ENCODE peak calls at places on chromosomes 16 and 17, in eight cellular contexts. One of them, this sample, is unnamed.

GRCh38 chr16:7921360-7921759 is 588.7 kb downstream of the RBFOX1 start:
- DNase-seq in brain microvascular endothelial cell: no peak
- DNase-seq in tibial nerve: no peak
- DNase-seq in heart left ventricle: no peak
- DNase-seq in sigmoid colon: no peak
- DNase-seq in uterus: no peak
- DNase-seq in tibial artery: no peak
- DNase-seq in WERI-Rb-1: peak; percentile 15
- DNase-seq in this sample: no peak

GRCh38 chr17:71741836-71742235 is 379.0 kb upstream of the SOX9 start:
- DNase-seq in brain microvascular endothelial cell: no peak
- DNase-seq in sigmoid colon: no peak
- DNase-seq in tibial artery: no peak
- DNase-seq in heart left ventricle: no peak
- DNase-seq in uterus: no peak
- DNase-seq in tibial nerve: no peak
- DNase-seq in WERI-Rb-1: no peak
- DNase-seq in this sample: no peak

GRCh38 chr16:57533618-57534336 is 2.6 kb downstream of the CCDC102A start:
- DNase-seq in tibial nerve: no peak
- DNase-seq in uterus: peak; percentile 56
- DNase-seq in tibial artery: no peak
- DNase-seq in brain microvascular endothelial cell: no peak
- DNase-seq in heart left ventricle: peak; percentile 65
- DNase-seq in WERI-Rb-1: peak; percentile 2
- DNase-seq in sigmoid colon: peak; percentile 72
- DNase-seq in this sample: no peak

GRCh38 chr17:1590031-1590746 is 27.6 kb upstream of the PITPNA start:
- DNase-seq in sigmoid colon: no peak
- DNase-seq in tibial nerve: no peak
- DNase-seq in uterus: peak; percentile 77
- DNase-seq in heart left ventricle: peak; percentile 82
- DNase-seq in WERI-Rb-1: no peak
- DNase-seq in brain microvascular endothelial cell: peak; percentile 83
- DNase-seq in tibial artery: peak; percentile 75
- DNase-seq in this sample: peak; percentile 62

GRCh38 chr16:80680839-80681238 is 123.6 kb downstream of the CDYL2 start:
- DNase-seq in tibial nerve: no peak
- DNase-seq in heart left ventricle: no peak
- DNase-seq in uterus: no peak
- DNase-seq in brain microvascular endothelial cell: no peak
- DNase-seq in tibial artery: no peak
- DNase-seq in WERI-Rb-1: no peak
- DNase-seq in sigmoid colon: no peak
- DNase-seq in this sample: peak; percentile 34

GRCh38 chr17:33981713-33982601 is 273.1 kb upstream of the CCL2 start:
- DNase-seq in tibial artery: no peak
- DNase-seq in uterus: no peak
- DNase-seq in sigmoid colon: no peak
- DNase-seq in tibial nerve: no peak
- DNase-seq in brain microvascular endothelial cell: no peak
- DNase-seq in WERI-Rb-1: no peak
- DNase-seq in heart left ventricle: no peak
- DNase-seq in this sample: no peak

GRCh38 chr16:60741810-60742209 is 1294.4 kb downstream of the CDH8 start:
- DNase-seq in tibial nerve: no peak
- DNase-seq in uterus: no peak
- DNase-seq in tibial artery: no peak
- DNase-seq in brain microvascular endothelial cell: no peak
- DNase-seq in sigmoid colon: no peak
- DNase-seq in WERI-Rb-1: no peak
- DNase-seq in heart left ventricle: no peak
- DNase-seq in this sample: no peak

GRCh38 chr17:59804910-59805381 is 87.8 kb downstream of the TUBD1 start:
- DNase-seq in uterus: no peak
- DNase-seq in sigmoid colon: no peak
- DNase-seq in tibial nerve: no peak
- DNase-seq in brain microvascular endothelial cell: no peak
- DNase-seq in WERI-Rb-1: no peak
- DNase-seq in heart left ventricle: no peak
- DNase-seq in tibial artery: no peak
- DNase-seq in this sample: no peak

GRCh38 chr16:78987676-78988075 is 612.9 kb downstream of the MAF start:
- DNase-seq in brain microvascular endothelial cell: no peak
- DNase-seq in tibial artery: no peak
- DNase-seq in sigmoid colon: no peak
- DNase-seq in uterus: no peak
- DNase-seq in tibial nerve: no peak
- DNase-seq in WERI-Rb-1: no peak
- DNase-seq in heart left ventricle: no peak
- DNase-seq in this sample: no peak

GRCh38 chr17:14510136-14510535 is 209.3 kb downstream of the HS3ST3B1 start:
- DNase-seq in heart left ventricle: no peak
- DNase-seq in sigmoid colon: no peak
- DNase-seq in tibial artery: no peak
- DNase-seq in tibial nerve: no peak
- DNase-seq in uterus: no peak
- DNase-seq in WERI-Rb-1: no peak
- DNase-seq in brain microvascular endothelial cell: no peak
- DNase-seq in this sample: no peak

GRCh38 chr16:27330542-27330941 is 16.8 kb downstream of the IL4R start:
- DNase-seq in tibial artery: peak; percentile 93
- DNase-seq in brain microvascular endothelial cell: peak; percentile 100
- DNase-seq in tibial nerve: peak; percentile 39
- DNase-seq in sigmoid colon: peak; percentile 97
- DNase-seq in WERI-Rb-1: no peak
- DNase-seq in heart left ventricle: no peak
- DNase-seq in uterus: peak; percentile 95
- DNase-seq in this sample: peak; percentile 43

GRCh38 chr16:79980650-79981521 is 380.3 kb upstream of the MAF start:
- DNase-seq in uterus: no peak
- DNase-seq in sigmoid colon: no peak
- DNase-seq in tibial artery: no peak
- DNase-seq in tibial nerve: no peak
- DNase-seq in brain microvascular endothelial cell: no peak
- DNase-seq in heart left ventricle: no peak
- DNase-seq in WERI-Rb-1: no peak
- DNase-seq in this sample: peak; percentile 75

GRCh38 chr17:12395733-12396354 is 269.8 kb upstream of the MYOCD start:
- DNase-seq in brain microvascular endothelial cell: peak; percentile 35
- DNase-seq in tibial nerve: no peak
- DNase-seq in tibial artery: no peak
- DNase-seq in uterus: no peak
- DNase-seq in heart left ventricle: no peak
- DNase-seq in sigmoid colon: no peak
- DNase-seq in WERI-Rb-1: peak; percentile 53
- DNase-seq in this sample: no peak

GRCh38 chr17:36934759-36935630 is 2.3 kb upstream of the LHX1 start:
- DNase-seq in brain microvascular endothelial cell: no peak
- DNase-seq in tibial nerve: no peak
- DNase-seq in tibial artery: no peak
- DNase-seq in WERI-Rb-1: no peak
- DNase-seq in heart left ventricle: peak; percentile 65
- DNase-seq in sigmoid colon: no peak
- DNase-seq in uterus: no peak
- DNase-seq in this sample: no peak

GRCh38 chr17:61285483-61286320 is 113.9 kb upstream of the TBX2 start:
- DNase-seq in tibial nerve: no peak
- DNase-seq in brain microvascular endothelial cell: peak; percentile 90
- DNase-seq in heart left ventricle: no peak
- DNase-seq in tibial artery: no peak
- DNase-seq in sigmoid colon: no peak
- DNase-seq in WERI-Rb-1: no peak
- DNase-seq in uterus: no peak
- DNase-seq in this sample: no peak

GRCh38 chr17:31515226-31515759 is 123.8 kb downstream of the RAB11FIP4 start:
- DNase-seq in brain microvascular endothelial cell: no peak
- DNase-seq in WERI-Rb-1: no peak
- DNase-seq in tibial nerve: no peak
- DNase-seq in heart left ventricle: no peak
- DNase-seq in sigmoid colon: no peak
- DNase-seq in uterus: no peak
- DNase-seq in tibial artery: no peak
- DNase-seq in this sample: no peak

GRCh38 chr16:57734308-57734924 is 1.2 kb upstream of the KATNB1 start:
- DNase-seq in uterus: no peak
- DNase-seq in tibial nerve: no peak
- DNase-seq in sigmoid colon: no peak
- DNase-seq in tibial artery: no peak
- DNase-seq in heart left ventricle: no peak
- DNase-seq in WERI-Rb-1: no peak
- DNase-seq in brain microvascular endothelial cell: no peak
- DNase-seq in this sample: no peak

DNA sequence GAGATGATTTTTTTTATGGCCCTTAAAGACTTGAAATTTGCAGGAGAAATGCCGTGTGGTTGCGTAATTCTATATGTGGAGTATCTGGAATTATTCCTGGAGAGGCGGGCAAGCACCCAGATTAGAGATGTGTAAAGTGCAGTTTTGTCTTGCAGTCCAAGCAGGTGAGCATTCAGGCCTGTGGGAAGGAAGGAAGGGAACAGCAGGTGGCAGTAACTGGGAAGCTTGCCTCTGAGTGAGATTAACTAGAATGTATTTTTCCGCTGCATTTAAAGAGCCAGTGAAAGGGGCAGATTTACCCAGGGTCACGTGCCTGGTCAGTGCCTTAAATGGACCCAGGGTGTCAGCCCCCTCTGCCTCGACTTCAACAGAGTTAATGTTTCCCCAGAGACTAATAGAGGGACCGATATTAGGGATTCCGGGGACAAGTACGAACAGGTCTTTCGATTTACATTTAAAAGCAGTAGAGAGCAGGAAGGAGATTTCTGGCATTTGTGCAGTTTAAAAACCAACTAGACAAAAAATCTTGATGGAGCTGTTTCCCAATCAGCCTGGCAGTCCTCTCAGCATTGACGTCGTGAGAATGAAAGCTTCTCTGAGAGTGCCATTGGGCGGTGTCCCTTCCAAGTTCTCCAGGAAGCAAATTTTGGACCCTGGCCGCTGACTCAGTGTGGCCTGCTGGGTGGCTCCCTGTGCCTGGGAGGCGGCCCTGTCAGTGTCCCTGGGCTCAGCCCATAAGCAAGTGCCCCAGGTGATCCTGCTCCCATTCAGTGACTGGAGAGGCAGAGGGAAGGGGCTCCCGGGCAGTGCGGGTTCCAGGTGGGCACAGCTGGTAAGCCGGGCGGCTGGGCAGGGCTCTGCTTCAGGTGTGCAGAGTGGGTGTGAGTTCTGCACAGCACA is 38.2 kb downstream of the KSR1 start:
- DNase-seq in uterus: peak; percentile 43
- DNase-seq in heart left ventricle: peak; percentile 66
- DNase-seq in brain microvascular endothelial cell: no peak
- DNase-seq in sigmoid colon: peak; percentile 83
- DNase-seq in tibial artery: peak; percentile 92
- DNase-seq in WERI-Rb-1: peak; percentile 76
- DNase-seq in tibial nerve: peak; percentile 63
- DNase-seq in this sample: peak; percentile 64
- H3K4me3 ChIP-seq in uterus: no peak overlapping the region
- H3K4me3 ChIP-seq in heart left ventricle: no peak overlapping the region
- H3K4me3 ChIP-seq in brain microvascular endothelial cell: no peak overlapping the region
- H3K4me3 ChIP-seq in sigmoid colon: no peak overlapping the region
- H3K4me3 ChIP-seq in tibial artery: peak overlapping the region; percentile 29
- H3K4me3 ChIP-seq in WERI-Rb-1: no peak overlapping the region
- H3K4me3 ChIP-seq in tibial nerve: peak overlapping the region; percentile 19
- H3K4me3 ChIP-seq in this sample: no peak overlapping the region

GRCh38 chr16:24538756-24539294 is 541 bp upstream of the RBBP6 start:
- DNase-seq in uterus: no peak
- DNase-seq in heart left ventricle: no peak
- DNase-seq in WERI-Rb-1: no peak
- DNase-seq in sigmoid colon: no peak
- DNase-seq in tibial nerve: no peak
- DNase-seq in tibial artery: no peak
- DNase-seq in brain microvascular endothelial cell: peak; percentile 84
- DNase-seq in this sample: peak; percentile 71
- TF ChIP-seq CTCF in uterus: no peak
- TF ChIP-seq CTCF in heart left ventricle: no peak
- TF ChIP-seq CTCF in WERI-Rb-1: no peak
- TF ChIP-seq CTCF in sigmoid colon: no peak
- TF ChIP-seq CTCF in tibial nerve: no peak
- TF ChIP-seq CTCF in tibial artery: no peak
- TF ChIP-seq CTCF in brain microvascular endothelial cell: peak; percentile 26
- TF ChIP-seq CTCF in this sample: no peak

GRCh38 chr17:77825621-77826020 is 132.9 kb upstream of the TNRC6C start:
- DNase-seq in tibial artery: no peak
- DNase-seq in brain microvascular endothelial cell: no peak
- DNase-seq in uterus: no peak
- DNase-seq in tibial nerve: no peak
- DNase-seq in sigmoid colon: peak; percentile 39
- DNase-seq in heart left ventricle: no peak
- DNase-seq in WERI-Rb-1: no peak
- DNase-seq in this sample: no peak
- H3K27ac ChIP-seq in tibial artery: no peak overlapping the region
- H3K27ac ChIP-seq in brain microvascular endothelial cell: no peak overlapping the region
- H3K27ac ChIP-seq in uterus: no peak overlapping the region
- H3K27ac ChIP-seq in tibial nerve: no peak overlapping the region
- H3K27ac ChIP-seq in sigmoid colon: no peak overlapping the region
- H3K27ac ChIP-seq in heart left ventricle: no peak overlapping the region
- H3K27ac ChIP-seq in WERI-Rb-1: no peak overlapping the region
- H3K27ac ChIP-seq in this sample: no peak overlapping the region

GRCh38 chr16:70714526-70715112 is 28.8 kb upstream of the MTSS2 start:
- DNase-seq in WERI-Rb-1: no peak
- DNase-seq in heart left ventricle: no peak
- DNase-seq in uterus: no peak
- DNase-seq in brain microvascular endothelial cell: no peak
- DNase-seq in sigmoid colon: no peak
- DNase-seq in tibial nerve: no peak
- DNase-seq in tibial artery: no peak
- DNase-seq in this sample: no peak
- H3K4me3 ChIP-seq in WERI-Rb-1: no peak overlapping the region
- H3K4me3 ChIP-seq in heart left ventricle: no peak overlapping the region
- H3K4me3 ChIP-seq in uterus: no peak overlapping the region
- H3K4me3 ChIP-seq in brain microvascular endothelial cell: no peak overlapping the region
- H3K4me3 ChIP-seq in sigmoid colon: no peak overlapping the region
- H3K4me3 ChIP-seq in tibial nerve: no peak overlapping the region
- H3K4me3 ChIP-seq in tibial artery: no peak overlapping the region
- H3K4me3 ChIP-seq in this sample: no peak overlapping the region

DNA sequence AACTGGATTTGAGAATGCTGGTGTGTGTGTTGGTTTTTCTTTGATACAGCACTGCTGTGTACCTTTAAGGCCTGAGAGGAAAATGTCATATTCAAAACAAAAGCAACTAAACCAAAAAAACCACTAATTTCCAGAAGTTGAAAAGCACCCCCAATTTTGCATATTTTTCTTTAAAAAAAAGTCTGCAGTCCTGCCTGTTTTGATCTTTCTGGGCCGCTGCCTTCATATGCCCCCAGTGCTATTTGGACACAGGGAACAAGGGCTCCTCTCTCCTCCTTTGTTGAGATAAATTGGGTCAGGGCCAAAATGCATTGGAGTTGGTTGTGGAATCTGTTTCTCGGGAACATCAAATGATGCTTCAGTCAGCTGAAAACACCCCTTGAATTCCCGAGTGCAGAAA is 26.9 kb downstream of the GPT2 start:
- DNase-seq in tibial artery: no peak
- DNase-seq in heart left ventricle: no peak
- DNase-seq in brain microvascular endothelial cell: no peak
- DNase-seq in tibial nerve: no peak
- DNase-seq in WERI-Rb-1: no peak
- DNase-seq in uterus: no peak
- DNase-seq in sigmoid colon: no peak
- DNase-seq in this sample: no peak
- TF ChIP-seq CTCF in tibial artery: no peak
- TF ChIP-seq CTCF in heart left ventricle: no peak
- TF ChIP-seq CTCF in brain microvascular endothelial cell: no peak
- TF ChIP-seq CTCF in tibial nerve: no peak
- TF ChIP-seq CTCF in WERI-Rb-1: no peak
- TF ChIP-seq CTCF in uterus: no peak
- TF ChIP-seq CTCF in sigmoid colon: no peak
- TF ChIP-seq CTCF in this sample: no peak

This sample was measured in dorsolateral prefrontal cortex.